ENCODE peak calls at places on chromosomes 3 and 15, in four cellular contexts. Z is tibial artery, R is tibial nerve, O is esophagus squamous epithelium. P is an unnamed sample. For H3K27me3, the result is how much of the 10 kb centered on the place peaks cover.

GRCh38 chr15:69718916-69719315 is 266.3 kb downstream of the RPLP1 start:
- DNase-seq in Z (peak), R (peak), O (no peak), P (no peak)

GRCh38 chr15:72912121-72912520 is 128.6 kb upstream of the ADPGK start:
- DNase-seq in O (no peak), R (no peak), Z (no peak), P (no peak)

GRCh38 chr3:30263238-30263920 is 343.0 kb upstream of the TGFBR2 start:
- DNase-seq in Z (no peak), O (no peak), R (no peak), P (no peak)

GRCh38 chr3:185297867-185298266 is 44.0 kb upstream of the EHHADH start:
- DNase-seq in O (no peak), Z (no peak), R (no peak), P (no peak)

GRCh38 chr3:29583861-29584260 is 303.0 kb downstream of the RBMS3 start:
- DNase-seq in O (no peak), Z (no peak), R (no peak), P (no peak)

GRCh38 chr15:96736384-96736783 is 405.9 kb downstream of the NR2F2 start:
- DNase-seq in O (no peak), R (no peak), Z (no peak), P (no peak)

GRCh38 chr3:143763568-143764162 is 84.6 kb downstream of the SLC9A9 start:
- DNase-seq in Z (no peak), O (no peak), R (no peak), P (no peak)

GRCh38 chr15:64898406-64898805 is 13.3 kb upstream of the ANKDD1A start:
- DNase-seq in O (no peak), Z (no peak), R (no peak), P (peak)

GRCh38 chr3:52606373-52607085 is 70.1 kb downstream of the UQCC5 start:
- DNase-seq in Z (no peak), O (no peak), R (no peak), P (no peak)

GRCh38 chr3:107153981-107154380 is 223.3 kb upstream of the CCDC54 start:
- DNase-seq in O (no peak), R (no peak), Z (no peak), P (no peak)

DNA sequence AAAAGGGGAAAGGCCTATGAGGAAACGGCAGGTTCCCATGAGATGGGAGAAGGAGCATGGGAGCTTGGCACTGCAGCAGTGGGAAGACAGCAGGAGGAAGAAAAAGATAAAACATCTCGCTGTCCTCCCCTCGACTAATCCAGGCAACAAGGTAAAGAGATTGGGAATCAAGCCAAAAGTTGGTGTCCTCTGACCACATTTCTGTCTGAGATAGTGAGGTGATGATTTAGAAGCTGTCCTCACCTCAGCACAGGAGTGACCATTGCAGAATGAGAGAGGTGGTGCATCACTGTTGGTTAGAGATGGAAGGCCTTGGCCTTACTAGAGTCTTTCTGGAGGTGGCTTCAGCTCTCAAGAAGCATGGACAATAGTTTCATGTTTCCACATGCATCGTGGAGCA is 226.6 kb upstream of the CCDC54 start:
- DNase-seq in Z (no peak), O (no peak), R (no peak), P (no peak)
- H3K4me3 ChIP-seq in Z (no peak), O (no peak), R (no peak), P (no peak)

GRCh38 chr3:14795996-14796395 is 22.8 kb upstream of the FGD5 start:
- DNase-seq in Z (no peak), R (no peak), O (no peak), P (peak)

GRCh38 chr3:14797731-14798130 is 21.0 kb upstream of the FGD5 start:
- DNase-seq in Z (no peak), R (no peak), O (no peak), P (no peak)

GRCh38 chr3:14796403-14797077 is 22.2 kb upstream of the FGD5 start:
- DNase-seq in O (no peak), Z (no peak), R (no peak), P (peak)

GRCh38 chr3:14799146-14799545 is 19.6 kb upstream of the FGD5 start:
- DNase-seq in R (no peak), O (no peak), Z (no peak), P (no peak)

DNA sequence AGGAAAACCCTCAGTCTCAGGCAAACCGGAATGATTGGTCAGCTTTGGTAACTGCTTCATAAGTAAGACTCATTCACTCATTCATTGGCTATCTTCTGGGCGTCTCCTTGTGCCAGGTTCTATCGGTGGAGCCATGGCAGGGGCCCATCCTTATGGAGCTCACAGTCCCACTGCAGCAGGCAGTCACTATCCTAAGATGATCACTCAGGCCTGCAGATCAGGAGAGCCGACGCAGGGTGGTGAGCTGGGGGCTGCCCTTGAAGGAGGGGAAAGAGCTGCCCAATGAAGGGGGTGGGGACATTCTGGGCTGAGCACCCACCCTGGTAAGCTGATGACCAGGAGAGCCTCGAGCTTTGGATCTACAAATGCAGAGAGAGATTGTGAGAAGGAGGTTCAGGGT is 20.5 kb upstream of the FGD5 start:
- DNase-seq in Z (no peak), O (no peak), R (no peak), P (no peak)
- H3K27me3 ChIP-seq in Z (under half), O (under half), R (under half), P (under half)

GRCh38 chr3:64815691-64816225 is 128.0 kb upstream of the ADAMTS9 start:
- DNase-seq in Z (no peak), R (no peak), O (no peak), P (no peak)
- H3K4me3 ChIP-seq in Z (no peak), R (no peak), O (no peak), P (no peak)

GRCh38 chr3:184001761-184002160 is 15.9 kb downstream of the ABCC5 start:
- DNase-seq in Z (no peak), O (no peak), R (no peak), P (no peak)
- H3K27me3 ChIP-seq in Z (under half), O (under half), R (under half), P (under half)

GRCh38 chr3:16432714-16433113 is 80.8 kb downstream of the RFTN1 start:
- DNase-seq in R (no peak), O (no peak), Z (no peak), P (no peak)
- H3K4me3 ChIP-seq in R (no peak), O (no peak), Z (no peak), P (no peak)

P was measured in H7.